ENCODE peak calls at places on chromosome 11, in four cellular contexts. L, H, F and C are unnamed samples.

GRCh38 chr11:77392842-77393241 is 81.1 kb downstream of the PAK1 start:
- DNase-seq in H (no peak), L (no peak), F (no peak), C (no peak)

GRCh38 chr11:9692696-9693095 is 28.8 kb downstream of the SWAP70 start:
- DNase-seq in H (no peak), F (no peak), L (no peak), C (no peak)

GRCh38 chr11:74444173-74444832 is 23.0 kb downstream of the KCNE3 start:
- DNase-seq in L (no peak), H (no peak), F (no peak), C (no peak)

GRCh38 chr11:57345555-57346151 is 7.5 kb downstream of the P2RX3 start:
- DNase-seq in F (peak), L (peak), H (peak), C (no peak)

GRCh38 chr11:1384206-1384965 is 5.3 kb upstream of the BRSK2 start:
- DNase-seq in H (no peak), F (no peak), L (no peak), C (no peak)

GRCh38 chr11:118058311-118059230 is 18.3 kb upstream of the TMPRSS4 start:
- DNase-seq in F (no peak), H (no peak), L (no peak), C (peak)

GRCh38 chr11:62958547-62959071 is 26.2 kb downstream of the SLC22A6 start:
- DNase-seq in F (no peak), L (no peak), H (no peak), C (no peak)

GRCh38 chr11:102611291-102611690 is 13.8 kb downstream of the MMP20 start:
- DNase-seq in H (no peak), L (no peak), F (no peak), C (no peak)

GRCh38 chr11:6371825-6372224 is 18.4 kb upstream of the SMPD1 start:
- DNase-seq in F (no peak), H (no peak), L (no peak), C (no peak)

GRCh38 chr11:2930705-2931415 is 1.6 kb upstream of the PHLDA2 start:
- DNase-seq in L (no peak), F (peak), H (peak), C (no peak)

GRCh38 chr11:86818466-86819282 is 18.3 kb downstream of the PRSS23 start:
- DNase-seq in L (no peak), F (peak), H (peak), C (no peak)

GRCh38 chr11:63698976-63699733 is 17.9 kb downstream of the RTN3 start:
- DNase-seq in H (no peak), L (no peak), F (no peak), C (no peak)

GRCh38 chr11:17400048-17400775 is 11.8 kb upstream of the KCNJ11 start:
- DNase-seq in L (no peak), F (no peak), H (no peak), C (no peak)

GRCh38 chr11:27317751-27318150 is 45.3 kb downstream of the CCDC34 start:
- DNase-seq in F (no peak), H (peak), L (no peak), C (no peak)

GRCh38 chr11:9575531-9576240 is 2.2 kb downstream of the WEE1 start:
- DNase-seq in L (no peak), H (no peak), F (no peak), C (no peak)

GRCh38 chr11:66617148-66617814 is 851 bp downstream of the RBM14 start:
- DNase-seq in F (no peak), H (no peak), L (no peak), C (peak)

GRCh38 chr11:45079943-45080719 is 66.3 kb upstream of the PRDM11 start:
- DNase-seq in F (no peak), H (no peak), L (no peak), C (no peak)

GRCh38 chr11:105802390-105802789 is 192.5 kb downstream of the GRIA4 start:
- DNase-seq in H (no peak), F (no peak), L (no peak), C (no peak)

GRCh38 chr11:1736447-1736992 is 13.9 kb downstream of the IFITM10 start:
- DNase-seq in H (no peak), L (no peak), F (no peak), C (no peak)

GRCh38 chr11:367956-368413 is 1.3 kb upstream of the B4GALNT4 start:
- DNase-seq in F (no peak), L (no peak), H (no peak), C (no peak)

GRCh38 chr11:18394928-18395734 is 768 bp downstream of the LDHA start:
- DNase-seq in F (no peak), L (no peak), H (peak), C (peak)

GRCh38 chr11:128890543-128891409 is at the start of gene KCNJ5:
- DNase-seq in L (peak), F (no peak), H (peak), C (no peak)

GRCh38 chr11:75450826-75451783 is 18.1 kb upstream of the KLHL35 start:
- DNase-seq in L (no peak), F (no peak), H (no peak), C (no peak)

GRCh38 chr11:38598413-38598812 is 2000.4 kb upstream of the RAG2 start:
- DNase-seq in L (no peak), F (no peak), H (no peak), C (no peak)

GRCh38 chr11:57744386-57744785 is 3.1 kb downstream of the SELENOH start:
- DNase-seq in L (no peak), F (no peak), H (no peak), C (no peak)

GRCh38 chr11:57071829-57072228 is 83.1 kb downstream of the OR5AK2 start:
- DNase-seq in H (peak), F (no peak), L (no peak), C (no peak)

GRCh38 chr11:35792846-35793192 is 130.2 kb downstream of the TRIM44 start:
- DNase-seq in F (no peak), L (no peak), H (no peak), C (no peak)

GRCh38 chr11:22337571-22338464 is at the start of gene SLC17A6:
- DNase-seq in F (peak), L (no peak), H (peak), C (no peak)

GRCh38 chr11:11073996-11074395 is 216.1 kb upstream of the ZBED5 start:
- DNase-seq in L (no peak), H (no peak), F (no peak), C (no peak)

GRCh38 chr11:96257972-96258951 is 84.7 kb downstream of the MAML2 start:
- DNase-seq in L (no peak), F (no peak), H (no peak), C (no peak)

GRCh38 chr11:80162387-80162786 is 721.6 kb upstream of the TENM4 start:
- DNase-seq in L (no peak), H (no peak), F (no peak), C (no peak)

GRCh38 chr11:74936087-74936486 is 12.8 kb downstream of the XRRA1 start:
- DNase-seq in H (no peak), F (no peak), L (no peak), C (no peak)

GRCh38 chr11:9573775-9574555 is 495 bp downstream of the WEE1 start:
- DNase-seq in H (no peak), L (no peak), F (no peak), C (peak)

GRCh38 chr11:45984192-45984591 is 61.7 kb downstream of the LARGE2 start:
- DNase-seq in L (no peak), H (no peak), F (no peak), C (no peak)

GRCh38 chr11:120340529-120340928 is 4.3 kb downstream of the ARHGEF12 start:
- DNase-seq in F (no peak), L (no peak), H (no peak), C (no peak)

GRCh38 chr11:3995307-3995706 is 99.3 kb upstream of the RRM1 start:
- DNase-seq in H (no peak), F (no peak), L (no peak), C (no peak)

GRCh38 chr11:1437500-1437899 is 47.8 kb downstream of the BRSK2 start:
- DNase-seq in L (no peak), F (peak), H (peak), C (no peak)

GRCh38 chr11:106723071-106723470 is 295.2 kb downstream of the GUCY1A2 start:
- DNase-seq in L (no peak), H (no peak), F (no peak), C (no peak)

GRCh38 chr11:111922803-111923202 is 4.1 kb downstream of the C11orf52 start:
- DNase-seq in F (peak), H (no peak), L (peak), C (no peak)

DNA sequence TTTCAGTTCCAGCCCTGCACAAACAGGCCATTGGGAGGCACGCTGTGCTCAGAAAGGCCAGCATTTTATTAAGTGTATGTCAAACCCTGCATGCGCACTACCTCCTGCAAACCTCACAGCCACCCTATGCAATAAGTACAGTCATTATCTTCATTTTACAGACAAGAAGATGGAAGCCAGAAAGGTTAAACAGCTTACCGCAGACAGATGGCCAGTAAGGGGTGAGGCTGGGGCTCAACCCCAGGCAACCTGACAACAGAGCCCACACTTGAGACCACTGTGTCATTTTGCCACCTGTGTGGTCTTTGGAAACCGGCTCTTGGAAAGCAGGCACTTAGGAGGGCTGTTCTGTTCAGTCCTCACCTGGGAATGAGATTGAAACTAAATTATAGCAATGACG is 142.3 kb downstream of the NXPE2 start:
- DNase-seq in H (no peak), L (no peak), F (no peak), C (no peak)
- TF ChIP-seq EP300 in H (no peak), L (no peak), F (no peak), C (no peak)

GRCh38 chr11:84824624-84825023 is 802.5 kb downstream of the DLG2 start:
- DNase-seq in F (no peak), L (no peak), H (no peak), C (no peak)
- TF ChIP-seq EP300 in F (no peak), L (no peak), H (no peak), C (no peak)

GRCh38 chr11:131664246-131664645 is 293.8 kb downstream of the NTM start:
- DNase-seq in L (no peak), F (no peak), H (no peak), C (no peak)
- TF ChIP-seq EP300 in L (no peak), F (no peak), H (no peak), C (no peak)

GRCh38 chr11:64892838-64893193 is 14.4 kb upstream of the EHD1 start:
- DNase-seq in H (no peak), L (no peak), F (no peak), C (no peak)

GRCh38 chr11:64891880-64892279 is 13.5 kb upstream of the EHD1 start:
- DNase-seq in L (no peak), F (no peak), H (no peak), C (no peak)

GRCh38 chr11:64890084-64890944 is 11.9 kb upstream of the EHD1 start:
- DNase-seq in F (no peak), L (no peak), H (no peak), C (no peak)

GRCh38 chr11:64892411-64892831 is 14.0 kb upstream of the EHD1 start:
- DNase-seq in F (no peak), H (no peak), L (no peak), C (no peak)

DNA sequence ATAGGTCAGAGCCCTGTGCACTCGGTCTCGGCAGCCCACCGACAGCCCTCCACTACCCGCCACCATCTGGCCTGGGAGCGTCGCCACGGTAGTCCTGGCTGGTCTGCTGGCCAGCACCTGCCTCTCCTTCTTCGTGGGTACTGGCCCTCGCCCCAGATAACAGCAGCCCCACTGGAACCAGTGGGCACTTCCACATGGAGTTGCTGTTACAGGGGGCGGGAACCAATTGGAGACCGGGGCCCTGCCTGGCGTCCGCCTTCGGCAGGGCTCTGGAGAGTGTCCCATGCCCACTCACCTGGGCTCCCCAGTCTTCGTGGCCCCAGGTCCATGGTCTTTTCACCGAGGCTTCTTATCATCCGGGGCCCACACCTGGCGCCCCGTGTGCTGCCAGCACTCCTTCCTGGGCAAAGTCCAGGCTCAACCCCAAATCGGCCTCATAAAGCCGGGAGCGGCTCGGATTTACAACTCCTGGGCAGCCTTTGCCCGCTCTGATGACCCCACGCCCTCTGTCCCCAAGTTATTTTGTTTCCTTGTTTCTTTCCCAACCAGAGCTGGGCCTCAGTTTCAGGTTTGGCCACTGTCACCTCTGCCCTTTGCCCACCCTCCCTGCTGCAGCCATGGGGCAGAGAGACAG is 12.9 kb upstream of the EHD1 start:
- DNase-seq in H (no peak), L (no peak), F (no peak), C (no peak)
- TF ChIP-seq EP300 in H (no peak), L (no peak), F (no peak), C (no peak)

DNA sequence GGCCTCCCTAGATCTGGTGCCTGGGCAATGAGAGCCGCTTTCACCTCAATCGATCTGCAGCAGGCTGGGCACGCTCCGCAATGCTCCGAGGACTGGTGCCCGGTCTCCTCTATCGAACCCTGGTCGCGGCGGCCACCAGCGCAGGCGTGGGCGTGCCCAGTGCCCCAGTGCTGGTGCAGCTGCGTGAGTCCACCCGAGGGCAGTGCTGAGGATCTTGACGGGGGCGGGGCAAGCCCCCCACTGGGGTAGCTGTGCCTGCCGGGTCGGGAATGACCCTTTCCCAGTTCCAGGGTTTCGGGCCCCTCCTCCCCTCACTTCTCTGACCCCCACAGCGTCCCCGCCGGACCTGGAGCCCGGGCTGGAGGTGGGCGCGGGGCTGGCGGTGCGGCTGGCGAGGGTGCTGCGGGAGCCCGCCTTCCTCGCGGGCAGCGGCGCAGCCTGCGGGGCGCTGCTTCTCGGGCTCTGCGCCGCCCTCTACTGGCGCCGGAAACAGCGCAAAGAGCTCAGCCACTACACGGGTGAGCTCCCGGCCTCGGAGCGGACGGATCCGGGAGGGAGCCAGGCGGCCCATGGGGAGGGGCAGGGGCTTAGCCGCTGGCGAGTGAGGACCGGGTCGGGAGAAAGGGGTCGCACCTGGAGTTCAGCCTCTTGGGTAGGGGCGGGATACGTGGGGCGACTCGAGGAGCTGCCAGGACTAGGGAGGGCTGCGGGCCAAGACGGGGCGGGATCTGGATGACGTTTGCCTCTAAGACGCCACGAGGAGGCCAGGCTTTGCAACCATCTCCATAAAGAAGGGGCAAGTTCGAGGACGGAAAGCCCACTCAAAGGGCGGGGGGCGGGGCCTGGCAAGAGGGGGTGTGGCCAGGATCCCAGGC is 10.9 kb downstream of the ROBO3 start:
- DNase-seq in H (peak), F (peak), L (peak), C (peak)
- TF ChIP-seq EP300 in H (no peak), F (no peak), L (no peak), C (no peak)

DNA sequence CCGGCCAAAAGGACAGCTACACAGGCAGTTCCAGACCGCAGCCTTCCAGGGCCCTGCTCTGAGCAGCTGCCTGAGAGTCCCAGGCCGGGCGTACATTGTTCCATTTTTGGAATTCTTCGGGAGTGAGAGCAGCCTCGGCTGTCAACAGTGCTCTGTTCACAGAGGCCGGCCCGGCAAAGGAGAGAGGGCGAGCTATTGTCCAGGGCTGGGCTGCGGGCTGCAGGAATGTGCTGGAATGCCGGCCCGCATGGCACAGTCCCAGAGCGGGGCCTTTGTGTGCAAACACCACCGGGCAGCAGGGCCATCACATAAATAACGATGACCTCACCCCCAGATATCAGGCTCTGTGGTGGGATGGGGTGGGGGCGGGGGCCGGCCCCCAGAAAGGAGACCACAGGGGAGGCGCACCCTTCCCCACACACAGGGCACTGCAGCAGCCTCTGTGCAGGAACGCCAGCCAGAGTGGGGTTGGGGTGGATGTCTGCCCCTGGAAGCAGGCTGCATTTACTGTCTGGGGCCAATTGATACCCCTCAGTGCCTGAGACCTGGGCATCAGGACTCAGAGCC is 15.8 kb downstream of the LINC01488 start:
- DNase-seq in H (peak), L (peak), F (peak), C (peak)
- TF ChIP-seq EP300 in H (peak), L (no peak), F (peak), C (no peak)

GRCh38 chr11:124207102-124207792 is 24.1 kb downstream of the OR10D3 start:
- DNase-seq in L (no peak), H (no peak), F (no peak), C (no peak)
- TF ChIP-seq EP300 in L (no peak), H (no peak), F (no peak), C (no peak)

GRCh38 chr11:20536784-20537183 is 62.6 kb upstream of the SLC6A5 start:
- DNase-seq in L (no peak), F (no peak), H (no peak), C (no peak)
- TF ChIP-seq EP300 in L (no peak), F (no peak), H (no peak), C (no peak)

GRCh38 chr11:133636686-133637085 is 104.4 kb upstream of the OPCML start:
- DNase-seq in L (no peak), F (no peak), H (no peak), C (no peak)

GRCh38 chr11:133639408-133639807 is 107.1 kb upstream of the OPCML start:
- DNase-seq in F (no peak), L (no peak), H (no peak), C (no peak)
- TF ChIP-seq EP300 in F (no peak), L (no peak), H (no peak), C (no peak)